ENCODE peak calls at places on chromosomes 11 and 22, in eight cellular contexts. T, R, Q, C, U, Z, I and S are unnamed samples.

GRCh38 chr11:20991471-20991870 is 322.1 kb downstream of the NELL1 start:
- DNase-seq in T (no peak), R (peak), Z (no peak), I (no peak), Q (no peak), U (no peak), C (no peak), S (no peak)

GRCh38 chr11:32173435-32173834 is 82.6 kb downstream of the RCN1 start:
- DNase-seq in T (peak), I (peak), Q (peak), Z (no peak), U (peak), R (peak), C (peak), S (peak)

GRCh38 chr22:43381693-43382092 is 30.1 kb upstream of the MPPED1 start:
- DNase-seq in C (no peak), T (no peak), I (no peak), Q (no peak), Z (no peak), R (no peak), U (no peak), S (no peak)

GRCh38 chr11:35464308-35464707 is 45.0 kb upstream of the SLC1A2 start:
- DNase-seq in I (peak), Z (no peak), U (no peak), T (no peak), R (no peak), C (no peak), Q (no peak), S (no peak)

GRCh38 chr22:42270178-42270511 is 308 bp downstream of the TCF20 start:
- DNase-seq in I (no peak), C (no peak), T (no peak), U (no peak), R (no peak), Z (no peak), Q (no peak), S (no peak)

GRCh38 chr11:131206671-131207070 is 163.7 kb upstream of the NTM start:
- DNase-seq in Q (no peak), C (no peak), R (no peak), U (no peak), T (no peak), Z (no peak), I (no peak), S (no peak)

GRCh38 chr11:89184021-89184420 is 6.3 kb downstream of the TYR start:
- DNase-seq in U (no peak), R (no peak), T (no peak), Q (no peak), I (no peak), Z (no peak), C (no peak), S (no peak)

GRCh38 chr11:2816517-2816916 is 69.1 kb downstream of the CDKN1C start:
- DNase-seq in U (no peak), I (no peak), R (peak), Z (no peak), C (no peak), T (no peak), Q (no peak), S (no peak)

GRCh38 chr11:60706931-60707330 is 7.5 kb downstream of the MS4A8 start:
- DNase-seq in Q (no peak), R (no peak), I (no peak), C (no peak), Z (no peak), T (no peak), U (no peak), S (no peak)

GRCh38 chr22:38953091-38953490 is 4.3 kb upstream of the APOBEC3A start:
- DNase-seq in R (no peak), U (no peak), Z (no peak), Q (no peak), C (no peak), T (no peak), I (no peak), S (no peak)
- H3K4me3 ChIP-seq in R (no peak), U (no peak), Z (no peak), Q (no peak), C (no peak), T (no peak), I (no peak), S (no peak)

GRCh38 chr11:75851203-75851602 is 36.2 kb downstream of the UVRAG start:
- DNase-seq in T (no peak), U (no peak), R (no peak), C (no peak), I (no peak), Z (no peak), Q (no peak), S (no peak)
- H3K4me3 ChIP-seq in T (no peak), U (no peak), R (no peak), C (no peak), I (no peak), Z (no peak), Q (peak), S (no peak)

GRCh38 chr22:24855794-24856193 is 49.8 kb downstream of the SGSM1 start:
- DNase-seq in Z (no peak), Q (no peak), U (no peak), I (no peak), T (no peak), R (no peak), C (no peak), S (no peak)

GRCh38 chr22:24859587-24859986 is 53.6 kb downstream of the SGSM1 start:
- DNase-seq in C (no peak), U (no peak), Q (no peak), T (no peak), R (no peak), I (no peak), Z (no peak), S (no peak)

DNA sequence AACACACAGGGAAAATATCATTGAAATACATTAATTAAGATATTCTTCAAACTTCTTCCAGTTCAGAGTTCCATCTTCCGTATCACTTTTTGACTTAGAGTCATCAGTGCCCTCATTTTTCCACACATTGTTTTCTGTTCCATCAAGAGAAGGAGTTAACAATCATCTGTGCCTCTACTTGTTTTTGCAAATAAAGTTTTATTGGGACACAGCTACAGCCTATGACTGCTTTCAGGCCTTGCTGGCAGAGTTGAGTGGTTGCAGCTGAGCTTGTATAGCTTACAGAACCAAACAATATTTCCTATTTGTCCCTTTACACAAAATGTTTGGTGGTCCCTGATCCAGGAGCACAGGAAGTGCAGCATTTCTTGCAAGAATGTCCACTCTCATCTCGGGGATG is 51.6 kb downstream of the SGSM1 start:
- DNase-seq in Z (no peak), R (no peak), U (no peak), Q (no peak), I (no peak), C (no peak), T (no peak), S (no peak)
- H3K4me3 ChIP-seq in Z (no peak), R (no peak), U (no peak), Q (no peak), I (no peak), C (no peak), T (no peak), S (no peak)

DNA sequence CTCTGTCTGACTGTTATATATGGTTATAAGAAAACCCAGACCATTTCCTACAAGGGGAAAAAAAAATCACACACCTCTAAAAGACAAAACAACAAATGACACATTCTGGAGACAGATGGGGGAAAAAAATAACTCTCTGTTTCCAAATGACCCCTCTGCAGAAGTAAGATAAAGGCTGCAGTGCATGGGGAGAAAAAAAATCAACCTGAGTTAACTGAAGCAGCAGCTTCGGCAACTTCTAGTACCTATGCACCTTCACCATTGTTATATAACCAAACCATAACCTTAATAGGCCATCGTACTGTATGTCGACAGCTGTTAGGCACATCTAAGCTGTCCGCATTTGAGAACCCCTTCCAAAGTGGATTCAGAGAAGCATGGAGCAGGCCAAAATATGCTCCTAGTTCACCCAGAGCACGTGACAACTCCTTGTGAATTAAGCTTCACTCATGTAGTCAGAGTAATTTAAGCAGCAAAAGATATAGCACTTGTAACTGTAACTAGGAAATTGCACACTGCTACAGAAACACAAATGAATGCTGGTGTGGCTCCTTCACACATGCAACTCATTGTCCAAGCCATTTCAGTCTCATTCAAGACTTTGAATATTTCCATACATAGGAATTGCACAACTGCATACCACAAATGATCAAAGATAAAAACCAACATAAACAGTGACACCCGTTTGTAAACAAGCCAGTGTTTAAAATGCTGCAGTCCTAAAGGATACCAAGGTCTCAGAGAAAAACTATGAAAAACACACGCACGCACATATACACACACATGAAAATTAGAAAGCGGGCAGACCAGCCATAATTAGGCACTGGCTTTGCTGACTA is 2.7 kb downstream of the SIK3 start:
- DNase-seq in C (no peak), Z (no peak), R (no peak), I (no peak), Q (no peak), T (no peak), U (no peak), S (no peak)
- H3K4me3 ChIP-seq in C (no peak), Z (no peak), R (peak), I (no peak), Q (peak), T (no peak), U (no peak), S (no peak)

GRCh38 chr11:1733716-1734351 is 16.6 kb downstream of the IFITM10 start:
- DNase-seq in T (no peak), C (no peak), Q (no peak), U (no peak), R (no peak), I (no peak), Z (no peak), S (no peak)
- H3K4me3 ChIP-seq in T (no peak), C (no peak), Q (no peak), U (no peak), R (no peak), I (no peak), Z (no peak), S (no peak)

GRCh38 chr11:63491614-63492372 is 826 bp upstream of the PLAAT5 start:
- DNase-seq in Q (no peak), T (no peak), I (no peak), Z (no peak), R (no peak), C (no peak), U (no peak), S (no peak)

GRCh38 chr11:63490551-63491239 is at the start of gene PLAAT5:
- DNase-seq in C (no peak), I (peak), T (no peak), Q (peak), Z (no peak), U (peak), R (peak), S (no peak)

GRCh38 chr11:63489879-63490278 is 1.1 kb downstream of the PLAAT5 start:
- DNase-seq in Q (no peak), R (no peak), Z (no peak), T (no peak), I (no peak), C (no peak), U (no peak), S (peak)

GRCh38 chr11:63492441-63492840 is 1.5 kb upstream of the PLAAT5 start:
- DNase-seq in U (no peak), R (no peak), Z (no peak), Q (no peak), I (no peak), T (no peak), C (no peak), S (no peak)

DNA sequence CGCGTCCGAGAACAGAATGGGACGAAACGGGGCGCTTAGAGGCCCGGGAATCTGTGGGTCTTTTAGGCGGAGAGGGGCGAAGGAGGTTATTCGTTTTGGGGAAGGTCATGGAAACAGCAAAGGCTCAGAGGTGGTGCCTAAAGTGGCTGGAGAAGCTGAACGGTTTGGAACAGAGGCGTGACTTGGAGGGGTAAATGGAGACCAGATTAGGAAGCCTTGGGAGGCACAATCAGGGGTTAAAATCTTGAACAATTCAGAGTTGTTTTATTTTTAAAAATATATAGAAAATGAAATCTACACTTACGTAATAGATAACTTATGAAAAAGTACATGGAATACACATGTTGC is 247 bp upstream of the PLAAT5 start:
- DNase-seq in T (no peak), I (no peak), R (no peak), Z (no peak), C (no peak), U (no peak), Q (no peak), S (no peak)
- H3K4me3 ChIP-seq in T (peak), I (no peak), R (peak), Z (peak), C (peak), U (peak), Q (peak), S (peak)

DNA sequence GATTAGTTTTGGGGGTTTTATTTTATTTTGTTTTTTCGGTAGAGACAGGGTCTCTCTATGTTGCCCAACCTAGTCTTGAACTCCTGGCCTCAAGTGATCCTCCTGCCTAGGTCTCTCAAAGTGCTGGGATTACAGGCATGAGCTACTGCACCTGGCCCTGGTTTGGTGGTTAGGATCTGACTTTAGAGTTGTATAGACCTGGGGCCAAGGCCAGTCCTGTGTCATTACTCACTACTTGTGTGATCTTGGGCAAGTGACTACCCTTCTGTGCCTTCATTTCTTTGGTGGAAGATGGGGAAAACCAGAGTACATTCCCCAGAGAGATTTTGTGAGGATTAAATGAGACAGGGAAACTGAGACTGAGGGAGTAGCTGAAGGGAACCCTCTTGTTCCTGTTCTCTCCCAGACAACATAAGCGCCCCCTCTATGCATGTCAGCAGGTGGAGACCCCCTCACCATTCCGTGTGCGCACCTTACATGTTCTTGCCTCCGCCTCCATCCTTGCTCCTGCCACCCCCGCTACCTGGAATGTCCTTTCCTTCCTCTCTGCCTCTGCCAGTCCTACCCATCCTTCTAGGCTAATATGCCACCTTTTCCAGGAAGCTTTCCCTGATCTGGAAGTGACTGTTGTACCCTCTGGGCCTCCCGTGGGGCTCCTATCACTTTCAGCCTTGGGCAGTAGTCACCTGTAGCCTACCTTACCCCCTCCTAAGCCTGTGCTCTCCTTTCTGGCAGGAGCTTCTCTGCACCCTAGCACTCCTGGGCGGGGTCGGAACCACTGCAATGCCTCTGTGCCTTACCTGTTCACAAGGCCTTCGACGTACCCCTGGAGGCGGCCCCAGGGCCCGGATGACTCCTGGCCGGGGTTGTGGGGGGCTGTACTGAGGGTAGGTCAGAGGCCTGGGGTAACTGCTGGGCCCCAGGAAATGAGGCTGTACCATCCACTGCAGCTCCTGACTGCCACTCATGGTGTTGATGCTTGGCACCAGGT is 3.9 kb downstream of the FOSL1 start:
- DNase-seq in R (peak), T (no peak), Z (no peak), C (no peak), U (no peak), I (no peak), Q (no peak), S (no peak)
- H3K4me3 ChIP-seq in R (no peak), T (no peak), Z (no peak), C (no peak), U (no peak), I (peak), Q (no peak), S (no peak)

GRCh38 chr11:65607614-65608426 is 6.2 kb downstream of the MAP3K11 start:
- DNase-seq in R (no peak), U (no peak), Q (no peak), T (no peak), Z (no peak), C (no peak), I (no peak), S (no peak)
- H3K4me3 ChIP-seq in R (no peak), U (peak), Q (peak), T (no peak), Z (peak), C (peak), I (no peak), S (peak)

DNA sequence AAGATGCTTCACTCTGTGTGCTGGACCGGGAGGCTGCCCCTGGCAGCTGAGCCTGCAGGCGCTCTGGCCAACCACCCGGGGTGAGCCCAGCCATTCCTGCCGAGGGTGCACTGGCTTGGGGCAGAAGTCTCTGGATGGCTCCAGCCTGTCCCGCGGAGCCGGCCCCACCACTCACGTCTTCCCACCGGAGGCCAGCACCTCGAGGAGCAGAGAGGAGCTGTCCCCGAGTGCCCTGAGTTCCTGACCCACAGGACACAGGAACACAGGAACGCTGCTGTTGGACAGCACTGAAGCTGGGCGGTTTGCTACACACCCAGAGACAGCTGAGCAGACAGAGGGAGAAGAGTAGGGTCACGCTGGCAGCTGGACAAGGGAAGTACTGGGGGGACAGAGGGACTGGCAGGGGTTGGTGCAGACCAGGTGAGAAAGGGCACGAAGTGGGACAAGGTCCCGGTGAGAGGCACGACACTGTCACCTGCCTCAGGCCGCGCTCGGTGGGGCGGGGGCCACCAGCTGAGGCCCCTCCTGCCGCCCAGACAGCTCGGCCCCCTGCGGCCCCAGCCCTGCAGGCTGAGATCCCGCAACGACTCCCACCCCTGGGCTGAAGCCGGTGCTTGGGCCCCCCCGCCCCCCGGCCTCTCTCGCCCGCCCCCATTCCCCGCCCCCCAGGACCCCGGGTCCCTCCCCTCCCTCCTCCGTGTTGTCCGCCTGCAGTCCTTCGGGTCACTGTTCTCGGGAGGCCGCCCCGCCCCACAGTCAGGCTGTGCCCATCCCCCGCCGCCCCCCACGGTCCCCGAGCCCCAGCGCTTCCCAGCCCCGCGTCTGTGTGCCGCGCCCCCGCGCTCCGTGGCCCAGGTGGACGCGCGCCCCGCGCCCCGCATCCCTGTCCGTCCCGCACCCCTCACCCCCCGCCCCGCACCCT is 624 bp upstream of the B4GALNT4 start:
- DNase-seq in I (peak), R (peak), Q (no peak), U (peak), Z (no peak), T (peak), C (no peak), S (no peak)
- H3K4me3 ChIP-seq in I (peak), R (peak), Q (peak), U (peak), Z (peak), T (peak), C (peak), S (peak)

GRCh38 chr11:66328307-66329144 is 7.7 kb downstream of the RIN1 start:
- DNase-seq in R (peak), C (no peak), I (peak), Q (peak), Z (no peak), T (peak), U (peak), S (no peak)
- H3K4me3 ChIP-seq in R (no peak), C (no peak), I (peak), Q (peak), Z (no peak), T (no peak), U (no peak), S (no peak)